ENCODE peak calls at places on chromosomes 4 and X, in four cellular contexts. One of them, this sample, is unnamed.

GRCh38 chr4:159146454-159146853 is 43.6 kb downstream of the RAPGEF2 start:
- DNase-seq in GM23248: no peak
- DNase-seq in activated T-cell treated with anti-CD3 and anti-CD28 coated beads for 1 hour: no peak
- DNase-seq in germinal center: no peak
- DNase-seq in this sample: no peak

GRCh38 chr4:66575024-66575696 is 904.9 kb upstream of the EPHA5 start:
- DNase-seq in GM23248: no peak
- DNase-seq in activated T-cell treated with anti-CD3 and anti-CD28 coated beads for 1 hour: no peak
- DNase-seq in germinal center: no peak
- DNase-seq in this sample: no peak

GRCh38 chr4:153205757-153206156 is 1.5 kb downstream of the TRIM2 start:
- DNase-seq in GM23248: peak; percentile 39
- DNase-seq in activated T-cell treated with anti-CD3 and anti-CD28 coated beads for 1 hour: no peak
- DNase-seq in germinal center: no peak
- DNase-seq in this sample: no peak

GRCh38 chr4:140609548-140610425 is 41.0 kb upstream of the UCP1 start:
- DNase-seq in GM23248: peak; percentile 72
- DNase-seq in activated T-cell treated with anti-CD3 and anti-CD28 coated beads for 1 hour: no peak
- DNase-seq in germinal center: peak; percentile 55
- DNase-seq in this sample: peak; percentile 36

GRCh38 chr4:127783026-127783769 is 1.1 kb downstream of the HSPA4L start:
- DNase-seq in GM23248: peak; percentile 66
- DNase-seq in activated T-cell treated with anti-CD3 and anti-CD28 coated beads for 1 hour: no peak
- DNase-seq in germinal center: peak; percentile 13
- DNase-seq in this sample: no peak

GRCh38 chr4:163554870-163555465 is 60.5 kb downstream of the TMA16 start:
- DNase-seq in GM23248: peak; percentile 54
- DNase-seq in activated T-cell treated with anti-CD3 and anti-CD28 coated beads for 1 hour: no peak
- DNase-seq in germinal center: peak; percentile 45
- DNase-seq in this sample: no peak

GRCh38 chr4:137032242-137032641 is 500.1 kb downstream of the PCDH18 start:
- DNase-seq in GM23248: peak; percentile 5
- DNase-seq in activated T-cell treated with anti-CD3 and anti-CD28 coated beads for 1 hour: no peak
- DNase-seq in germinal center: no peak
- DNase-seq in this sample: no peak

GRCh38 chrX:116379854-116380253 is 56.6 kb upstream of the SLC6A14 start:
- DNase-seq in GM23248: peak; percentile 77
- DNase-seq in activated T-cell treated with anti-CD3 and anti-CD28 coated beads for 1 hour: no peak
- DNase-seq in germinal center: no peak
- DNase-seq in this sample: no peak

GRCh38 chr4:66741081-66741480 is 804.2 kb downstream of the CENPC start:
- DNase-seq in GM23248: no peak
- DNase-seq in activated T-cell treated with anti-CD3 and anti-CD28 coated beads for 1 hour: no peak
- DNase-seq in germinal center: no peak
- DNase-seq in this sample: no peak

GRCh38 chrX:39261446-39262147 is 460.3 kb downstream of the MID1IP1 start:
- DNase-seq in GM23248: peak; percentile 85
- DNase-seq in activated T-cell treated with anti-CD3 and anti-CD28 coated beads for 1 hour: no peak
- DNase-seq in germinal center: no peak
- DNase-seq in this sample: peak; percentile 4

GRCh38 chrX:153487590-153488071 is 7.1 kb upstream of the BGN start:
- DNase-seq in GM23248: peak; percentile 35
- DNase-seq in activated T-cell treated with anti-CD3 and anti-CD28 coated beads for 1 hour: no peak
- DNase-seq in germinal center: no peak
- DNase-seq in this sample: no peak

GRCh38 chr4:158810487-158811215 is 41.8 kb downstream of the FNIP2 start:
- DNase-seq in GM23248: peak; percentile 99
- DNase-seq in activated T-cell treated with anti-CD3 and anti-CD28 coated beads for 1 hour: no peak
- DNase-seq in germinal center: no peak
- DNase-seq in this sample: no peak

GRCh38 chr4:174398728-174399127 is 115.0 kb downstream of the CEP44 start:
- DNase-seq in GM23248: peak; percentile 80
- DNase-seq in activated T-cell treated with anti-CD3 and anti-CD28 coated beads for 1 hour: no peak
- DNase-seq in germinal center: no peak
- DNase-seq in this sample: no peak

GRCh38 chr4:85127653-85128052 is 161.2 kb upstream of the WDFY3 start:
- DNase-seq in GM23248: peak; percentile 61
- DNase-seq in activated T-cell treated with anti-CD3 and anti-CD28 coated beads for 1 hour: no peak
- DNase-seq in germinal center: peak; percentile 70
- DNase-seq in this sample: peak; percentile 9

GRCh38 chr4:151781026-151781425 is 20.2 kb upstream of the GATB start:
- DNase-seq in GM23248: no peak
- DNase-seq in activated T-cell treated with anti-CD3 and anti-CD28 coated beads for 1 hour: no peak
- DNase-seq in germinal center: no peak
- DNase-seq in this sample: no peak

GRCh38 chrX:29172880-29173279 is 585.6 kb downstream of the IL1RAPL1 start:
- DNase-seq in GM23248: peak; percentile 0
- DNase-seq in activated T-cell treated with anti-CD3 and anti-CD28 coated beads for 1 hour: no peak
- DNase-seq in germinal center: no peak
- DNase-seq in this sample: no peak

GRCh38 chr4:161356351-161356750 is 807.4 kb downstream of the FSTL5 start:
- DNase-seq in GM23248: no peak
- DNase-seq in activated T-cell treated with anti-CD3 and anti-CD28 coated beads for 1 hour: no peak
- DNase-seq in germinal center: no peak
- DNase-seq in this sample: no peak

GRCh38 chrX:10568428-10568827 is 52.0 kb downstream of the MID1 start:
- DNase-seq in GM23248: no peak
- DNase-seq in activated T-cell treated with anti-CD3 and anti-CD28 coated beads for 1 hour: no peak
- DNase-seq in germinal center: no peak
- DNase-seq in this sample: no peak

GRCh38 chr4:174156239-174156826 is 127.1 kb downstream of the FBXO8 start:
- DNase-seq in GM23248: peak; percentile 63
- DNase-seq in activated T-cell treated with anti-CD3 and anti-CD28 coated beads for 1 hour: no peak
- DNase-seq in germinal center: peak; percentile 7
- DNase-seq in this sample: peak; percentile 4

GRCh38 chr4:188691811-188692210 is 552.6 kb downstream of the TRIML1 start:
- DNase-seq in GM23248: peak; percentile 6
- DNase-seq in activated T-cell treated with anti-CD3 and anti-CD28 coated beads for 1 hour: no peak
- DNase-seq in germinal center: no peak
- DNase-seq in this sample: no peak

GRCh38 chr4:145266881-145267280 is 86.5 kb upstream of the OTUD4 start:
- DNase-seq in GM23248: no peak
- DNase-seq in activated T-cell treated with anti-CD3 and anti-CD28 coated beads for 1 hour: no peak
- DNase-seq in germinal center: no peak
- DNase-seq in this sample: no peak

GRCh38 chr4:149708513-149709175 is 107.0 kb downstream of the IQCM start:
- DNase-seq in GM23248: peak; percentile 71
- DNase-seq in activated T-cell treated with anti-CD3 and anti-CD28 coated beads for 1 hour: no peak
- DNase-seq in germinal center: no peak
- DNase-seq in this sample: no peak

GRCh38 chr4:18593297-18594002 is 571.9 kb upstream of the LCORL start:
- DNase-seq in GM23248: peak; percentile 79
- DNase-seq in activated T-cell treated with anti-CD3 and anti-CD28 coated beads for 1 hour: peak; percentile 9
- DNase-seq in germinal center: peak; percentile 49
- DNase-seq in this sample: peak; percentile 41

GRCh38 chr4:109162759-109163158 is 139.7 kb downstream of the COL25A1 start:
- DNase-seq in GM23248: no peak
- DNase-seq in activated T-cell treated with anti-CD3 and anti-CD28 coated beads for 1 hour: no peak
- DNase-seq in germinal center: no peak
- DNase-seq in this sample: no peak

GRCh38 chrX:41512394-41512793 is 65.3 kb downstream of the NYX start:
- DNase-seq in GM23248: no peak
- DNase-seq in activated T-cell treated with anti-CD3 and anti-CD28 coated beads for 1 hour: no peak
- DNase-seq in germinal center: peak; percentile 23
- DNase-seq in this sample: no peak

GRCh38 chr4:185830263-185830994 is 18.4 kb upstream of the SORBS2 start:
- DNase-seq in GM23248: no peak
- DNase-seq in activated T-cell treated with anti-CD3 and anti-CD28 coated beads for 1 hour: no peak
- DNase-seq in germinal center: no peak
- DNase-seq in this sample: no peak

GRCh38 chr4:122827899-122828601 is 1.4 kb downstream of the FGF2 start:
- DNase-seq in GM23248: peak; percentile 80
- DNase-seq in activated T-cell treated with anti-CD3 and anti-CD28 coated beads for 1 hour: no peak
- DNase-seq in germinal center: peak; percentile 49
- DNase-seq in this sample: peak; percentile 25

GRCh38 chrX:153922932-153923857 is 2.9 kb downstream of the ARHGAP4 start:
- DNase-seq in GM23248: peak; percentile 56
- DNase-seq in activated T-cell treated with anti-CD3 and anti-CD28 coated beads for 1 hour: no peak
- DNase-seq in germinal center: no peak
- DNase-seq in this sample: no peak

GRCh38 chr4:127229866-127230608 is 402.7 kb upstream of the INTU start:
- DNase-seq in GM23248: no peak
- DNase-seq in activated T-cell treated with anti-CD3 and anti-CD28 coated beads for 1 hour: no peak
- DNase-seq in germinal center: no peak
- DNase-seq in this sample: no peak

GRCh38 chr4:87853108-87853507 is 20.3 kb downstream of the MEPE start:
- DNase-seq in GM23248: peak; percentile 64
- DNase-seq in activated T-cell treated with anti-CD3 and anti-CD28 coated beads for 1 hour: no peak
- DNase-seq in germinal center: peak; percentile 10
- DNase-seq in this sample: no peak

GRCh38 chr4:169151671-169152070 is 119.1 kb downstream of the SH3RF1 start:
- DNase-seq in GM23248: peak; percentile 44
- DNase-seq in activated T-cell treated with anti-CD3 and anti-CD28 coated beads for 1 hour: no peak
- DNase-seq in germinal center: no peak
- DNase-seq in this sample: no peak

GRCh38 chr4:2794707-2795557 is 2.0 kb downstream of the SH3BP2 start:
- DNase-seq in GM23248: peak; percentile 89
- DNase-seq in activated T-cell treated with anti-CD3 and anti-CD28 coated beads for 1 hour: no peak
- DNase-seq in germinal center: no peak
- DNase-seq in this sample: no peak

GRCh38 chr4:126821152-126821551 is 811.6 kb upstream of the INTU start:
- DNase-seq in GM23248: no peak
- DNase-seq in activated T-cell treated with anti-CD3 and anti-CD28 coated beads for 1 hour: no peak
- DNase-seq in germinal center: no peak
- DNase-seq in this sample: no peak

GRCh38 chr4:53613428-53613827 is 22.1 kb upstream of the LNX1 start:
- DNase-seq in GM23248: no peak
- DNase-seq in activated T-cell treated with anti-CD3 and anti-CD28 coated beads for 1 hour: no peak
- DNase-seq in germinal center: no peak
- DNase-seq in this sample: no peak

GRCh38 chr4:22524895-22525294 is 9.0 kb upstream of the ADGRA3 start:
- DNase-seq in GM23248: no peak
- DNase-seq in activated T-cell treated with anti-CD3 and anti-CD28 coated beads for 1 hour: no peak
- DNase-seq in germinal center: no peak
- DNase-seq in this sample: no peak

GRCh38 chr4:122632396-122633143 is 11.7 kb upstream of the IL21 start:
- DNase-seq in GM23248: no peak
- DNase-seq in activated T-cell treated with anti-CD3 and anti-CD28 coated beads for 1 hour: no peak
- DNase-seq in germinal center: peak; percentile 15
- DNase-seq in this sample: no peak

GRCh38 chrX:68652327-68652930 is 5.0 kb downstream of the STARD8 start:
- DNase-seq in GM23248: peak; percentile 16
- DNase-seq in activated T-cell treated with anti-CD3 and anti-CD28 coated beads for 1 hour: no peak
- DNase-seq in germinal center: no peak
- DNase-seq in this sample: no peak

GRCh38 chr4:88892646-88893045 is 164.3 kb downstream of the FAM13A start:
- DNase-seq in GM23248: no peak
- DNase-seq in activated T-cell treated with anti-CD3 and anti-CD28 coated beads for 1 hour: no peak
- DNase-seq in germinal center: no peak
- DNase-seq in this sample: no peak

This sample was measured in memory B cell.